ENCODE peak calls at places on chromosomes 2 and 18, in four cellular contexts. M is GM20000; O is stimulated activated CD8-positive, alpha-beta memory T cell treated with anti-CD3 and anti-CD28 coated beads, Interleukin-7, amount 100 ng/mL, for 4 hours; R is activated gamma-delta T cell treated with anti-CD3 and anti-CD28 coated beads, Interleukin-2, amount 50 U/mL, for 16 hours. F is an unnamed sample.

GRCh38 chr18:55502346-55502710 is 85.7 kb downstream of the TCF4 start:
- DNase-seq in M (no peak), O (no peak), R (no peak), F (no peak)

GRCh38 chr2:145258903-145259579 is 739.1 kb upstream of the ZEB2 start:
- DNase-seq in M (no peak), O (no peak), R (peak), F (no peak)

GRCh38 chr2:221204699-221205098 is 367.4 kb downstream of the EPHA4 start:
- DNase-seq in M (no peak), O (no peak), R (no peak), F (no peak)

GRCh38 chr2:68779595-68779994 is 45.0 kb downstream of the ARHGAP25 start:
- DNase-seq in M (no peak), O (no peak), R (no peak), F (no peak)

GRCh38 chr18:75531212-75531850 is 103.8 kb upstream of the SMIM21 start:
- DNase-seq in M (no peak), O (no peak), R (no peak), F (no peak)

GRCh38 chr2:127310980-127311379 is 17.0 kb upstream of the ERCC3 start:
- DNase-seq in M (no peak), O (no peak), R (no peak), F (no peak)

GRCh38 chr2:147374410-147374811 is 470.4 kb upstream of the ACVR2A start:
- DNase-seq in M (no peak), O (no peak), R (no peak), F (no peak)

GRCh38 chr18:75183973-75184372 is 25.0 kb downstream of the PTGR3 start:
- DNase-seq in M (no peak), O (no peak), R (no peak), F (no peak)

GRCh38 chr18:43893001-43893637 is 615.8 kb upstream of the SYT4 start:
- DNase-seq in M (no peak), O (no peak), R (no peak), F (peak)

GRCh38 chr2:232372231-232373208 is 6.0 kb upstream of the ALPP start:
- DNase-seq in M (no peak), O (no peak), R (no peak), F (no peak)

GRCh38 chr2:55862269-55862668 is 61.3 kb downstream of the EFEMP1 start:
- DNase-seq in M (no peak), O (no peak), R (no peak), F (no peak)

GRCh38 chr2:201621293-201621999 is 21.9 kb downstream of the TMEM237 start:
- DNase-seq in M (no peak), O (no peak), R (no peak), F (no peak)